ENCODE peak calls at places on chromosomes 6 and 20, in seven cellular contexts. R is fibroblast of mammary gland, X is progenitor cell of endocrine pancreas, A is heart right ventricle, W is fibroblast of pulmonary artery, L is cardiac fibroblast, P is tibial artery. O is an unnamed sample.

GRCh38 chr6:41470341-41471063 is 75.7 kb upstream of the FOXP4 start:
- DNase-seq in R (peak; percentile 67), X (peak; percentile 34), A (no peak), W (peak; percentile 63), L (peak; percentile 57), P (peak; percentile 77), O (peak; percentile 29)

GRCh38 chr6:593907-594212 is 63.0 kb downstream of the HUS1B start:
- DNase-seq in R (no peak), X (no peak), A (no peak), W (no peak), L (no peak), P (no peak), O (no peak)

GRCh38 chr6:110054664-110055386 is 76.7 kb downstream of the GPR6 start:
- DNase-seq in R (no peak), X (no peak), A (no peak), W (no peak), L (no peak), P (no peak), O (no peak)

GRCh38 chr6:15479761-15480160 is 183.1 kb downstream of the DTNBP1 start:
- DNase-seq in R (no peak), X (no peak), A (peak; percentile 57), W (no peak), L (peak; percentile 33), P (no peak), O (peak; percentile 44)

GRCh38 chr6:1609662-1610496 is at the start of gene FOXC1:
- DNase-seq in R (peak; percentile 89), X (no peak), A (peak; percentile 92), W (peak; percentile 94), L (peak; percentile 96), P (peak; percentile 93), O (peak; percentile 96)

GRCh38 chr20:38001981-38002380 is 31.3 kb downstream of the TTI1 start:
- DNase-seq in R (no peak), X (no peak), A (no peak), W (peak; percentile 54), L (peak; percentile 60), P (no peak), O (no peak)

GRCh38 chr6:45714795-45715507 is 300.7 kb downstream of the CLIC5 start:
- DNase-seq in R (peak; percentile 94), X (peak; percentile 25), A (peak; percentile 67), W (peak; percentile 93), L (peak; percentile 91), P (peak; percentile 43), O (peak; percentile 90)

GRCh38 chr6:112626468-112627082 is 279.4 kb downstream of the RFPL4B start:
- DNase-seq in R (peak; percentile 90), X (no peak), A (no peak), W (peak; percentile 62), L (peak; percentile 37), P (no peak), O (peak; percentile 71)

GRCh38 chr6:105402090-105402980 is 547 bp downstream of the PREP start:
- DNase-seq in R (peak; percentile 53), X (no peak), A (peak; percentile 23), W (peak; percentile 49), L (peak; percentile 57), P (peak; percentile 33), O (peak; percentile 48)

DNA sequence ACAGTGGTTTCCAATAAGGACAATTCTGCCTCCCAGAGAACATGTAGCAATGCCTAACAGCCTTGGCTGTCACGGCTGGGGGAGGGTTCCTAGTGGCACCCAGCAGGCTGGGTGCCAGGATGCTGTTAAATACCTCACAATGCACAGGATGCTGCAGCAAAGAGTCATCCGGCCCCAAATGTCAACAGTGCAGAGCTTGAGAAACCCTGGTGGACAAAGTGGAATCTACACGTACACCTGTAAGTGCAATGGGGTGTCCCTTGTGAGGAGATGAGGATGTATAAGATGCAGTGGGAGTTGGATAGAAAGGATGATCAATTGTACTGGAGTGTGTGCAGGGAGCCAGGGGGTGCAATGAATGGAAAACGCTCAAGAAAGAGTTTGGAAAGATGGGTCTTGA is 142.4 kb downstream of the FNDC1 start:
- DNase-seq in R (no peak), X (no peak), A (no peak), W (no peak), L (peak; percentile 3), P (no peak), O (no peak)
- TF ChIP-seq CTCF in R (no peak), X (peak; percentile 20), A (no peak), W (no peak), L (no peak), P (no peak), O (no peak)

GRCh38 chr20:25058797-25059486 is 1.0 kb upstream of the ACSS1 start:
- DNase-seq in R (no peak), X (no peak), A (peak; percentile 63), W (peak; percentile 26), L (peak; percentile 43), P (peak; percentile 45), O (peak; percentile 30)
- TF ChIP-seq CTCF in R (no peak), X (no peak), A (no peak), W (no peak), L (no peak), P (no peak), O (no peak)

DNA sequence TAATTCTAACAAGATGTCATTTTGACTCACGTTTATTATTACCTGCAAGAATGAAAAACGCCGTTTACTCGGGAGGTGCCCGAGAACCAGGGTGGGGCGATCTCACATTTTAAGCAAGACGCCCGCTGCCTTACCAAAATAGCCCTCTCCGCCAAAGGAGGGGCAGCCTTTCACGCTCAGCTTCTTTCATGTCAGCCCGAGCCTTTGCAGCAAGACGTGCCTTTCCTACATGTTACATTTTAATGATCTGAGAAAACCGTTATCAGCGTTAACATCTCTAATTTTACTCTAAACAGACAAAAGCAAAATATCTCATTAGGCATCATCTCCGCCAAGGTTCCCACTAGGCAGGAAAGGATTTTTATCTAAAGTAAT is 2.0 kb downstream of the BACH2 start:
- DNase-seq in R (no peak), X (no peak), A (no peak), W (no peak), L (no peak), P (no peak), O (peak; percentile 25)
- TF ChIP-seq CTCF in R (no peak), X (no peak), A (no peak), W (no peak), L (no peak), P (no peak), O (no peak)

DNA sequence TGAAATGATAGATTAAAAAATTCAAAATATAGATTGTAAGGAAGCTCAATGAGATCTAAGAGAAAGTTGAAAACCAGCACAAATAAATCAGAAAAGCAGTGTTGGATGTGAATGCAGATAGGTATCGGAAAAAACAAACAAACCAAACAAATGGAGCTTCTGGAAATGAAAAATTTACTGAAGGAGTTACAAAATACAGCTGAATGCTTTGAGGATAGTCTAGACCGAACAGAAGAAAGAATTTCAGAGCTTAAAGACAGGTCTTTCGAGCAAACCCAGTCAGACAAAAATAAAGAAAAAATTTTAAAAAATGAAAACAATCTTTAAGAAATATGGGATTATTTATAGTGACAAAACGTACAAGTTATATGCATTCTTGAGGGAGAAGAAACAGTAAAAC is 146.7 kb downstream of the FAM83B start:
- DNase-seq in R (no peak), X (no peak), A (no peak), W (no peak), L (no peak), P (no peak), O (no peak)
- TF ChIP-seq CTCF in R (no peak), X (no peak), A (no peak), W (no peak), L (no peak), P (no peak), O (no peak)

GRCh38 chr6:118894425-118895240 is 681 bp downstream of the ASF1A start:
- DNase-seq in R (peak; percentile 61), X (peak; percentile 47), A (peak; percentile 61), W (peak; percentile 71), L (peak; percentile 78), P (peak; percentile 70), O (peak; percentile 72)
- TF ChIP-seq CTCF in R (no peak), X (no peak), A (no peak), W (no peak), L (no peak), P (no peak), O (no peak)

DNA sequence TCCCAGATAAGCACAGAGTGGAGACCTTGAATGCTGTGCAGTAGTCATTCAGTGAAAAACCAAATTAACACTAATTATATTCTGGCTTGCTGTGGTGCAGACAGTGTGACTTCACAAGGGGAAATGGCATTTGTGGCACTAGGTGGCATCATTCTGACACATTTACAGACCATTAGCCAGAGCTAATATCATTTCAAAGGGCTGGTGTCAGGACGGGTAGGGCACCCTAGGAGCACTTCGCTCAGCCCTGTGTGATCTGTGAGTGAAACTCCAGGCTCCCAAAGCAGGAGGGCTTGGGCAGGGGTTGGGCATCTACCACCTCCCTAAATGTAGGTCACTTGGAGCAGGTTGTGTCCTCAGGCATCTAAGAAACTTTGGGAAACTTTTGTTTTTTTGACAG is 555.8 kb downstream of the PKHD1 start:
- DNase-seq in R (no peak), X (no peak), A (no peak), W (no peak), L (no peak), P (no peak), O (no peak)
- TF ChIP-seq CTCF in R (no peak), X (no peak), A (no peak), W (no peak), L (no peak), P (no peak), O (no peak)

GRCh38 chr20:4011226-4011975 is 4.0 kb downstream of the RNF24 start:
- DNase-seq in R (no peak), X (no peak), A (no peak), W (peak; percentile 27), L (no peak), P (no peak), O (no peak)
- TF ChIP-seq CTCF in R (no peak), X (no peak), A (no peak), W (no peak), L (no peak), P (no peak), O (no peak)

O was measured in astrocyte of the spinal cord.